ENCODE peak calls at places on chromosomes 16 and 17, in four cellular contexts. N, X, M and W are unnamed samples.

GRCh38 chr17:75639771-75640555 is 6.7 kb downstream of the SMIM5 start:
- DNase-seq in N (no peak), X (no peak), M (no peak), W (no peak)

GRCh38 chr17:64788286-64789060 is 126.4 kb upstream of the SMURF2 start:
- DNase-seq in N (no peak), X (no peak), M (no peak), W (no peak)

GRCh38 chr16:921321-921905 is 49.4 kb downstream of the LMF1 start:
- DNase-seq in N (no peak), X (no peak), M (no peak), W (no peak)

GRCh38 chr17:28725166-28725659 is 820 bp downstream of the TLCD1 start:
- DNase-seq in N (no peak), X (no peak), M (peak; percentile 65), W (no peak)

GRCh38 chr17:8210761-8211458 is 535 bp upstream of the AURKB start:
- DNase-seq in N (no peak), X (peak; percentile 63), M (peak; percentile 91), W (no peak)

GRCh38 chr16:65121870-65122723 is at the start of gene CDH11:
- DNase-seq in N (no peak), X (peak; percentile 81), M (no peak), W (peak; percentile 50)

GRCh38 chr17:30235386-30236296 is at the start of gene SLC6A4:
- DNase-seq in N (no peak), X (peak; percentile 64), M (no peak), W (no peak)

GRCh38 chr17:61466246-61466645 is 14.0 kb downstream of the TBX4 start:
- DNase-seq in N (no peak), X (no peak), M (no peak), W (no peak)

GRCh38 chr17:58318627-58319180 is 9.9 kb downstream of the TSPOAP1 start:
- DNase-seq in N (no peak), X (no peak), M (no peak), W (no peak)

GRCh38 chr17:76816590-76817135 is 51.5 kb upstream of the MGAT5B start:
- DNase-seq in N (no peak), X (peak; percentile 69), M (peak; percentile 44), W (peak; percentile 61)

GRCh38 chr16:21156767-21157467 is 1.6 kb upstream of the LDAF1 start:
- DNase-seq in N (no peak), X (peak; percentile 61), M (peak; percentile 79), W (peak; percentile 63)

GRCh38 chr17:76784926-76785325 is 47.0 kb downstream of the MFSD11 start:
- DNase-seq in N (no peak), X (no peak), M (no peak), W (no peak)

GRCh38 chr16:17070882-17071592 is 399.7 kb downstream of the XYLT1 start:
- DNase-seq in N (peak; percentile 98), X (peak; percentile 61), M (no peak), W (no peak)

DNA sequence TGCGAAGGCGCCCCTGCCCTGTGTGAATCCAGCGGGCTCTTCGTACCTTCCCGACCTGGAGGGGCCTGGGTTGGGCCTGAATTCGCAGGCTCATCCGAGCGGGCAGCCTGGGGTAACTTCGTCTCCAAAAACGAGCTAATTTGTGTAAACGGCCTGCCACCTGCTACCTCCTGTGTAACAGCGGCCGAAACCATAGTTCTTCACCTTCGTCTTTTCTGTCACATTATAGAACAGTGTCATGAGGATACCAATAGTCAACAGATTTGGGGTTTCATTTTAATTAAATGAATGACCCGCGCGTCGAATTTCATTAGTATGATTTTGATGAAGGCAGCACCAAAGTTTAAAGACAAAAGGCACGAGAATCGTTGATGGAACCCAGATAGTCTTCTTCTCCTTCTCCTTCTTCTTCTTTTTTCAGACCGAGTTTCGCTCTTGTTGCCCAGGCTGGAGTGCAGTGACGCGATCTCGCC is 469 bp upstream of the CENPV start:
- DNase-seq in N (no peak), X (no peak), M (no peak), W (no peak)
- H3K9ac ChIP-seq in N (peak overlapping the region; percentile 53), X (peak overlapping the region; percentile 38), M (peak overlapping the region; percentile 71), W (peak overlapping the region; percentile 32)

GRCh38 chr16:67170168-67170947 is at the start of gene NOL3:
- DNase-seq in N (peak; percentile 58), X (peak; percentile 79), M (peak; percentile 87), W (no peak)
- H3K4me3 ChIP-seq in N (peak within 1 kb of the TSS; percentile 73), X (peak within 1 kb of the TSS; percentile 17), M (peak within 1 kb of the TSS; percentile 78), W (peak within 1 kb of the TSS; percentile 75)

DNA sequence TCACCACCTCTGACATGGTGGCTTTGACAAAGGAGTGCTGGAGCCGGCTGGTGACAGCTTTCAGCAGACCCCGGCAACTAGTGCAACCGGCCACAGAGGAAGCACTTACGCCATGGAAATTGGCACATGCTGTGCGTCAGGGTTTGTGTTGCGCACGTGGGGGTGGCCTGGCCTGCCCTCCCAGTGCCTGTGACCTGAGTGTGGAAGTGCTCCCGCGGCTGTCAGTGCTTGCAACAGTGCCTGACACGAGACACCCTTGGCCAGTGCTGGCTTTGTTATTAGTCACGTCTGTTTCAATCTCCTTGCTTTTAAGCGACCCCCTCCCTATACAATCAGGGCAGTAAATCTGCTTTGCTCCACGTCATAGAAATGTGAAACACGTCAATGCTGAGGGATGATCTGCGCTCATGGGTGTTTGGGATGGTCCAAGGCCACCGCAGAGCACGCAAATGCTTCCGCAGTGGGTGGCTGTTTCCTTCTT is 64.2 kb downstream of the PGS1 start:
- DNase-seq in N (no peak), X (no peak), M (no peak), W (no peak)
- TF ChIP-seq SUZ12 in N (no peak), X (no peak), M (no peak), W (no peak)

GRCh38 chr16:27377666-27378485 is 24.1 kb upstream of the IL21R start:
- DNase-seq in N (peak; percentile 72), X (no peak), M (no peak), W (no peak)

GRCh38 chr16:27374794-27375499 is 27.0 kb upstream of the IL21R start:
- DNase-seq in N (peak; percentile 90), X (peak; percentile 93), M (peak; percentile 92), W (peak; percentile 94)

GRCh38 chr16:27382187-27382855 is 19.7 kb upstream of the IL21R start:
- DNase-seq in N (no peak), X (no peak), M (no peak), W (no peak)

GRCh38 chr16:27379919-27380318 is 22.1 kb upstream of the IL21R start:
- DNase-seq in N (no peak), X (no peak), M (no peak), W (no peak)

DNA sequence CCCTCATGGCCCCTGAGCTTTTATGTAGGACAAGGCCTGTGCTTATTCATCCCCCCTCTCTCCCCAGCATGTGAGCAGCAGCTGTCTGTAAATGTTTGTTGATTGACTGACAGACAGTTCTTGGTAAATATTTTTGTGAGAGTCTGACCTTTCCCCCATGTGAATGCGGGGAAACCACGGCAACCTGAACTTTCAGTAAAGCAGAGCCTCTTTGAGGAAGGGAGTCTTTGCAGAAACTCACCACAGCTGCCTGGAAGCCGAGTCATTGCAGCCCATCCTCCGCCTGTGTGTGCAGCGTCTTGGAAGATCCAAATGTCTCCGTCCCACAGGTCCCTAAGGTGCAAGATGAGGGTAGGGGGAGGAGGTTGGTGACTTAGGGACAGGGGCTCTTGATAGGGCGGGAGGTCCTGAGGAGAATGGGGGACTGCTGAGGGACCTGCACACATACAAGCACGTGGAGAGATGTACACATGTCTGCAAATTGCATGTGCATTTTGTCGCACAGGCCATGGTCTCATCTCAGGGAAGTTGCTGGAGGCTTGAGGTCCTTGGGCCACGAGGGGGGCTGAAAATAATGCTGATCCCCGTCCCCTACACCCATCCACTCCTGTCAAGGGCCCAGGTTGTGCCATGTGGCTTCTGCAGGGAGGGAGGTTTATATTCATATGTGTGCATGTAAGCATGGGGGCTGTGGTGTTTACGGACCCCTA is 22.9 kb upstream of the IL21R start:
- DNase-seq in N (no peak), X (no peak), M (no peak), W (no peak)
- H3K9ac ChIP-seq in N (no peak overlapping the region), X (no peak overlapping the region), M (no peak overlapping the region), W (peak overlapping the region; percentile 23)

DNA sequence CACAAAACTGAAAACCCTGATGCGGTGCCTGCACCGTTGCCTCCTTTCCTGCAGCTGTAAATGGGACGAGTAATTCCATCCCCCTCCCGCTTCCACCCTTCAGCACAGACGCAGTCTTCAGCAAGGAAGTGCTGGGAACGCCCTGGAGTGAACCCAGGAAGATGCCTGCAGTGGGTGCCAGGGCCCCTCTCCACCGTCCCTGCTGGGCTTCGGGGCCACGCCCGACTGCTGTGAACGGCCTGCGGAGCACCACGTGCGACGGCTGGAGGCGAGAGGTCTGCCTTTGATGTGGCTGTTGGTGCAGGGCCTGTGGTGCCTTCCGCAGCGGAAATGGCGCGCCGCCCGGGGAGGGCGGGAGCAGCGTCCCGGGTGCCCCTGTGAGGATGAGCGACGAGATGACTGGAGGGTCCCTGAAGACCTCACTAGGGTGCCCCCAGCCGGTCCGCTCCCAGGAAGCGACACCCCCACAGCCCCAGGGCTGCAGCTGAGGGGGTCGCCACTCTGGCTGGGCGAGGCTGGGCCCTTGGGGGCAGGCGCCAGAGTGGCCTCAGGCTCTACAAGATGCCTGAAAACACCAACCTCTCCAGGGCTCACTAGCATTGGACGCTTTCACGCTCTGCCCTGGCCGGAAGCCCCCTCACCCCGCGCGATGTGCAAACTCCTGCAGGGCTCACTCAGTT is 749 bp upstream of the MC1R start:
- DNase-seq in N (peak; percentile 73), X (peak; percentile 74), M (peak; percentile 90), W (no peak)
- H3K4me3 ChIP-seq in N (peak overlapping the region; percentile 62), X (peak overlapping the region; percentile 66), M (peak overlapping the region; percentile 90), W (peak overlapping the region; percentile 29)

GRCh38 chr16:85376292-85377095 is 236.6 kb upstream of the GSE1 start:
- DNase-seq in N (no peak), X (no peak), M (no peak), W (no peak)
- TF ChIP-seq SUZ12 in N (no peak), X (no peak), M (no peak), W (no peak)

GRCh38 chr16:53043462-53043861 is 9.2 kb downstream of the CHD9NB start:
- DNase-seq in N (no peak), X (no peak), M (no peak), W (no peak)

GRCh38 chr16:53041196-53041977 is 11.3 kb downstream of the CHD9NB start:
- DNase-seq in N (no peak), X (peak; percentile 56), M (peak; percentile 39), W (peak; percentile 88)

GRCh38 chr16:53042235-53042645 is 10.5 kb downstream of the CHD9NB start:
- DNase-seq in N (no peak), X (no peak), M (no peak), W (no peak)

GRCh38 chr16:53045554-53046250 is 7.0 kb downstream of the CHD9NB start:
- DNase-seq in N (no peak), X (no peak), M (no peak), W (no peak)

DNA sequence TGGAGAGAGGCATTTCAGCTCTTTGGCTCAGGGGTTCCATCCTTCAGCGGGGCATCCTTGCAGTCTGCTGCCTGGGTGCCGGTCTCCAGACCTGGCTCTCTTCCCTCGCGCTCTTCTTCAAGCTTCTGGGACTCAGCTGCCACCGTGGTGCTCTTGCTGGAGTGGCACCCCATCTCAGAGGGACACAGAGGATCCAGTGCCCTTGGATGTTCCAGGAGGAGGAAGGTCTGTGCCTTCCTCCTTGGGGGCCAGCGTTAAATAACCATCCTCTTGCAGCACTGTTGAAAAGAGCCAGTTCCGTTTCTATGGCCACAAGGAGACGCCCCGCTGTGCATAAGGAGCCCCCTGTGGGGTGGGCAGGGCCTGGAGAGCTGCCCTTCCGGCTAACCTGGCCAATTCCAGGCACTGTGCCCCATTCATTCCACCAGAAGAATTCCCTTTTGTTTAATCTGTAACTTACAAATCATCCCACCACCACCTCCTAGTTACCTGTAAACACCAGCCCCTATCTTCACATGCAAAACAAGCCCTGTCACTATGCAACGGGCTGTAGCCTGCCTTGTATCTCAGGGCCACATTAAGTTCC is 8.6 kb downstream of the CHD9NB start:
- DNase-seq in N (no peak), X (peak; percentile 98), M (peak; percentile 68), W (peak; percentile 87)
- H3K9ac ChIP-seq in N (no peak overlapping the region), X (peak overlapping the region; percentile 65), M (peak overlapping the region; percentile 49), W (peak overlapping the region; percentile 79)

GRCh38 chr17:66654764-66655163 is 180.2 kb upstream of the CACNG5 start:
- DNase-seq in N (no peak), X (no peak), M (no peak), W (no peak)
- H3K4me3 ChIP-seq in N (no peak overlapping the region), X (no peak overlapping the region), M (no peak overlapping the region), W (no peak overlapping the region)